ENCODE peak calls at places on chromosomes 4 and X, in eight cellular contexts. H is endodermal cell; L is body of pancreas; F is uterus; P is IMR-90; J is PC-3; Q is CD8-positive, alpha-beta T cell; M is suprapubic skin. T is an unnamed sample. For H3K4me1 and H3K9me3, the result is how much of the 10 kb centered on the place peaks cover.

GRCh38 chr4:174674305-174674840 is 152.1 kb upstream of the HPGD start:
- DNase-seq in H (no peak), L (no peak), F (no peak), P (peak), J (no peak), Q (no peak), M (no peak), T (no peak)

GRCh38 chr4:123616970-123617392 is 220.4 kb downstream of the SPRY1 start:
- DNase-seq in H (no peak), L (peak), F (peak), P (no peak), J (peak), Q (peak), M (no peak), T (peak)

GRCh38 chr4:10746371-10747143 is 62.0 kb upstream of the CLNK start:
- DNase-seq in H (no peak), L (no peak), F (no peak), P (peak), J (no peak), Q (no peak), M (no peak), T (no peak)

GRCh38 chrX:1442724-1443367 is 9.9 kb downstream of the ASMTL start:
- DNase-seq in H (peak), L (no peak), F (no peak), P (no peak), J (no peak), Q (no peak), M (peak), T (peak)

GRCh38 chrX:129782015-129782495 is 2.3 kb downstream of the SASH3 start:
- DNase-seq in H (no peak), L (no peak), F (no peak), P (no peak), J (no peak), Q (no peak), M (no peak), T (no peak)

GRCh38 chr4:85084371-85085170 is 118.1 kb upstream of the WDFY3 start:
- DNase-seq in H (no peak), L (peak), F (no peak), P (peak), J (peak), Q (no peak), M (no peak), T (no peak)

GRCh38 chr4:139367421-139368090 is 65.3 kb upstream of the NDUFC1 start:
- DNase-seq in H (no peak), L (no peak), F (no peak), P (peak), J (peak), Q (no peak), M (no peak), T (no peak)

GRCh38 chr4:8126523-8126922 is 32.1 kb downstream of the ABLIM2 start:
- DNase-seq in H (no peak), L (no peak), F (no peak), P (no peak), J (no peak), Q (no peak), M (no peak), T (no peak)

GRCh38 chrX:51456814-51457213 is 39.6 kb downstream of the NUDT11 start:
- DNase-seq in H (no peak), L (no peak), F (no peak), P (no peak), J (peak), Q (no peak), M (no peak), T (no peak)

GRCh38 chrX:48468247-48468671 is 1.8 kb downstream of the SLC38A5 start:
- DNase-seq in H (peak), L (peak), F (no peak), P (no peak), J (no peak), Q (no peak), M (no peak), T (no peak)

GRCh38 chr4:157978680-157979361 is 194.0 kb downstream of the GASK1B start:
- DNase-seq in H (peak), L (peak), F (peak), P (peak), J (peak), Q (no peak), M (peak), T (no peak)

GRCh38 chr4:108465886-108466491 is 154.4 kb upstream of the RPL34 start:
- DNase-seq in H (no peak), L (no peak), F (no peak), P (no peak), J (no peak), Q (no peak), M (no peak), T (no peak)

GRCh38 chrX:45172890-45173289 is 27.8 kb downstream of the DIPK2B start:
- DNase-seq in H (no peak), L (no peak), F (no peak), P (peak), J (peak), Q (no peak), M (no peak), T (no peak)

GRCh38 chr4:660401-660800 is 13.7 kb downstream of the ATP5ME start:
- DNase-seq in H (no peak), L (no peak), F (no peak), P (no peak), J (no peak), Q (no peak), M (no peak), T (peak)

GRCh38 chr4:630661-631060 is 5.3 kb downstream of the PDE6B start:
- DNase-seq in H (no peak), L (no peak), F (no peak), P (no peak), J (no peak), Q (no peak), M (no peak), T (no peak)

GRCh38 chr4:2977116-2978097 is 14.0 kb downstream of the GRK4 start:
- DNase-seq in H (no peak), L (no peak), F (no peak), P (peak), J (peak), Q (no peak), M (no peak), T (no peak)

GRCh38 chrX:111039606-111040005 is 56.4 kb upstream of the PAK3 start:
- DNase-seq in H (peak), L (no peak), F (no peak), P (no peak), J (peak), Q (no peak), M (no peak), T (no peak)

GRCh38 chr4:88006956-88007303 is 505 bp upstream of the PKD2 start:
- DNase-seq in H (peak), L (no peak), F (no peak), P (no peak), J (no peak), Q (no peak), M (no peak), T (no peak)

GRCh38 chr4:8260656-8261111 is 8.9 kb upstream of the HTRA3 start:
- DNase-seq in H (peak), L (no peak), F (peak), P (peak), J (peak), Q (no peak), M (no peak), T (no peak)

GRCh38 chr4:155566241-155566823 is 100.3 kb upstream of the GUCY1A1 start:
- DNase-seq in H (no peak), L (no peak), F (no peak), P (peak), J (peak), Q (no peak), M (no peak), T (no peak)

GRCh38 chr4:151340751-151341385 is 15.5 kb upstream of the SH3D19 start:
- DNase-seq in H (no peak), L (no peak), F (no peak), P (peak), J (no peak), Q (no peak), M (no peak), T (no peak)

GRCh38 chr4:8152865-8153257 is 5.8 kb downstream of the ABLIM2 start:
- DNase-seq in H (peak), L (peak), F (no peak), P (no peak), J (no peak), Q (no peak), M (no peak), T (no peak)

GRCh38 chr4:170270628-170271027 is 180.9 kb upstream of the AADAT start:
- DNase-seq in H (no peak), L (no peak), F (no peak), P (no peak), J (no peak), Q (no peak), M (no peak), T (no peak)

GRCh38 chrX:102746134-102746584 is 25.6 kb downstream of the GPRASP3 start:
- DNase-seq in H (peak), L (peak), F (peak), P (no peak), J (no peak), Q (no peak), M (peak), T (peak)

GRCh38 chr4:88697113-88697512 is 516 bp downstream of the NAP1L5 start:
- DNase-seq in H (no peak), L (no peak), F (peak), P (peak), J (no peak), Q (no peak), M (no peak), T (no peak)

GRCh38 chrX:100447563-100448397 is 37.7 kb upstream of the PCDH19 start:
- DNase-seq in H (peak), L (peak), F (peak), P (peak), J (peak), Q (peak), M (no peak), T (no peak)

GRCh38 chr4:41379230-41379629 is 122.5 kb downstream of the UCHL1 start:
- DNase-seq in H (no peak), L (no peak), F (no peak), P (no peak), J (no peak), Q (no peak), M (no peak), T (no peak)

GRCh38 chrX:78102100-78102499 is 1.9 kb upstream of the PGK1 start:
- DNase-seq in H (no peak), L (no peak), F (no peak), P (peak), J (no peak), Q (no peak), M (no peak), T (no peak)

GRCh38 chrX:16188687-16189086 is 21.4 kb downstream of the MAGEB17 start:
- DNase-seq in H (no peak), L (no peak), F (no peak), P (peak), J (peak), Q (no peak), M (no peak), T (no peak)

GRCh38 chr4:150119492-150119891 is 41.2 kb downstream of the DCLK2 start:
- DNase-seq in H (no peak), L (no peak), F (no peak), P (peak), J (peak), Q (no peak), M (no peak), T (no peak)

DNA sequence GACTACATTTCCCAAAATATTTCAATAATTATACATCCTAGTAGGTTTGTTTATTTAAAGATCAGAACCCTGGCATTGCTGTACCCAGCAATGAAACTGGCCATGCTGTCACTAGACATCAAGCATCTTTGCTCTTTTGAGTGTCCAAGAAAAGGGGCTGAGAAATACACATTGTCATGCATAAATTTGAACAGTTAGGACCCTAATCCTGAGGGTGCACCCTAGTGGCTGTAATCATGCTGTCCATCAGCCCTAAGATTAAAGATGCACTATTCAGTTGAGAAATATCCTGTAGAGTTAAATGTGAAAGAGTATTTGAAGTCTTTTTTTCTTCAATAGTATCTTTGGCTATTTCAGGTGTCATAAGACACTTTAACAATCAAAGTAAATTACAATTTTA is 108.8 kb downstream of the NFKB1 start:
- DNase-seq in H (no peak), L (no peak), F (no peak), P (peak), J (peak), Q (no peak), M (no peak), T (no peak)
- TF ChIP-seq CTCF in H (no peak), L (no peak), F (no peak), P (peak), J (peak), Q (no peak), M (no peak), T (no peak)

DNA sequence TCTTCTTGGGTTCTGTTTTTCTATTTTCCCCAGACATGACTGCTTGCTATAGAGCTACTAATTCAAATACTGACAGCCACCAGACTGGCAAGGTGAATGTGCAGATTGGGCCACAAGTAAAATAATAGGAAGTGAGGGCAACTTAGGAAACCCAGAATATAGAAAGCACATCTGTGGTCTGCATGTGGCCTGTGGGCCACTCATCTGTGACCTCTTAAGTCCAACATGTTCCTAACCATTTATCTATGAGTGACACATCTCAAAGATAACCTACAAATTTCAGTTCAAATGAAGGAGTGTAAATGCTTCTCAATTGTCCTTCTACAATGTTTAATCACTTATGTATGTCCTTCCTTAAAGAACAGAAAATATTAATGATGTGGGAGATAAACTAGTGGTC is 128.9 kb downstream of the REELD1 start:
- DNase-seq in H (no peak), L (no peak), F (no peak), P (no peak), J (no peak), Q (no peak), M (no peak), T (no peak)
- H3K4me1 ChIP-seq in H (under half), L (under half), F (under half), P (under half), J (under half), Q (under half), M (under half), T (under half)

GRCh38 chrX:153380691-153381090 is 20.5 kb downstream of the PNMA6E start:
- DNase-seq in H (no peak), L (no peak), F (no peak), P (no peak), J (no peak), Q (no peak), M (no peak), T (no peak)

GRCh38 chrX:153379971-153380581 is 21.1 kb downstream of the PNMA6E start:
- DNase-seq in H (no peak), L (no peak), F (no peak), P (no peak), J (no peak), Q (no peak), M (no peak), T (no peak)

GRCh38 chrX:153378607-153379006 is 22.5 kb downstream of the PNMA6E start:
- DNase-seq in H (no peak), L (no peak), F (no peak), P (no peak), J (no peak), Q (no peak), M (no peak), T (no peak)

GRCh38 chrX:153377727-153378126 is 23.4 kb downstream of the PNMA6E start:
- DNase-seq in H (no peak), L (no peak), F (no peak), P (no peak), J (no peak), Q (no peak), M (no peak), T (no peak)

GRCh38 chrX:153379508-153379907 is 21.6 kb downstream of the PNMA6E start:
- DNase-seq in H (no peak), L (no peak), F (no peak), P (no peak), J (no peak), Q (no peak), M (no peak), T (no peak)
- H3K9me3 ChIP-seq in H (under half), L (under half), F (under half), P (under half), J (under half), Q (under half), M (under half), T (under half)

DNA sequence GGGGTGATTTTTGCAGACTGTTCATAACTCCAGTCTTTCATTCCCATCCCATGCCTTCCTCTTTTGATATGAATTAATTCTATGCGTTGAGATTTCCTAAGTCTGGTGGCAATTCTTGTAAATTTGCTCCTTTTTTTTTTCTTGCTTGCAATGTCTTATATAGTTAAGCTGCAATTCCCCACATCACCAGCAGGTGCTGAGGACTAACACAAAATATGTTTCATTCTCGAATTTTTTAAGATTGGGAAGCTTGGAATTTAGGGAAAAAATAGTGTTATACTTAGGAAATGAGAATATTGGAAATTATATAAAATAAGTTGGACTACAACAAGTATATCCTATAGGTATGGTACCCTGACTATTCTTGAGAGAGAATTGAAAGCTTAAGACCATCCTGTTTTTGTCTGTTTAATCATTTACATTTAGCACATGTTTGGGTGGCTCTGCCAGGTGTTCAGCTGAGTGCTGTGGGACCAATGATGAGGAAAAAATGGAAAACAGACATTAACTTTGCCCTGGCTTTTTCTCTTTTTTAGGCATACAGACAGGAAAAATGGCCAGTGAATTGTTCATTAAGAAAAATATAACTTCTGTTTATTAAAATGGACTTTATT is 30.2 kb downstream of the AFF2 start:
- DNase-seq in H (no peak), L (peak), F (no peak), P (peak), J (peak), Q (no peak), M (no peak), T (no peak)
- TF ChIP-seq CTCF in H (peak), L (peak), F (no peak), P (peak), J (peak), Q (peak), M (peak), T (peak)

GRCh38 chrX:115609621-115610020 is 48.6 kb downstream of the PLS3 start:
- DNase-seq in H (no peak), L (no peak), F (no peak), P (no peak), J (no peak), Q (no peak), M (no peak), T (no peak)
- H3K4me1 ChIP-seq in H (under half), L (under half), F (under half), P (under half), J (under half), Q (under half), M (under half), T (under half)

DNA sequence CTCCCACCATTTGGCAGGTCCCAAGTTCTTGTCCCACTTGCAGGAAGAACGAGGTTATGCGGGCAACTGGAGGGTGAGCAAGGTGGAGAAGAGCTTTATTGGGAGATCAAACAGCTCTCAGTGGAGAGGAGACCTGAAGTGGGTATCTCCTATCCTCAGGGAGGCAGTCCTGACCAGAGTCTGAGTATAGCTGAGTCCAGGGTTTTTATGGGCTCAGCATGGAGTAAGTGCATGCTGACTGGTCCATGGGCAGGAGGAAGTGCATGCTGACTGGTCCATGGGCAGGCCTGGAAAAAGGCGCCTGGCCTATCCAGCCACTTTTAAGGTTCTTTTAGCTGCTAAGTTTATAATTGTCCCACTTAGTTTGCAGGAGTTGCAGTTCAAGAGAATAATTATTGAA is 7.4 kb upstream of the HNRNPD start:
- DNase-seq in H (peak), L (no peak), F (no peak), P (no peak), J (no peak), Q (no peak), M (no peak), T (no peak)
- H3K9me3 ChIP-seq in H (under half), L (under half), F (under half), P (under half), J (under half), Q (under half), M (under half), T (under half)

DNA sequence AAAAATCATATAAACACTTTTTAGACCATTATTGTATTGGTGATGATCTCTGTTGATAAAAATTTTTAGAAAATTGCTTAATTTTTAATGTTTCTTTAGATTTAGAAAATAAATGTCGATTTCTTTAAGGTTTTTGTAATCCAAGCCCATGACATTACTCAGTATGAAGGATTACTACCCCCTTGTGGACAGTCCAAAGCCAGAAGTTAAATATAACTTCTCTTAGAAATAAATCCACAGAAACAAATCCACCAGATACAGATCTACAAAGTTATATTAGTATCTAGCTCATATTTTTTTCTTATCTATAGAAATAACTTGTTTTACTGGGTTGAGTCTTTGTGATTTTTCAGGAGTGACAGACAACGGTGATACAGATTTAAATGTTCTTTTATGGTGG is 18.9 kb downstream of the TIFA start:
- DNase-seq in H (no peak), L (no peak), F (no peak), P (peak), J (peak), Q (no peak), M (no peak), T (no peak)
- TF ChIP-seq CTCF in H (peak), L (no peak), F (peak), P (peak), J (peak), Q (peak), M (peak), T (peak)

DNA sequence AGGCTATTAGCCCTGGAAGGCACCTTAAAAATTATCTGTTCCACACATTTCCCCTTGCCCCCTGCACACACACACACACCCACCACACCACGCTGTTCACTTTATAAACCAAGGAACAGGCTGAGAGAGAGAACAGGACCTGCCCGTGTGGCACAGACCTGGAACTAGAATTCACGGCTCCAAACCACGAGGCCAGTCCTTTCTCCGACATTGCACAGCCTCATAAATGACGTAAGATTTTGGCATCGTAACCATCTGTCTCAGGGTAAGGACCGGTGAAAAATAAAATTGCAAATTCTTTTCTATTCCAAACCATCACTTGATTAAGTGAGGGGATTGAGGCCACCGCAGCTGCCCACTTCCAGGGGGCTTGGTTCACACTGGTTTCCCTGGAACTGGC is 330.3 kb downstream of the BCOR start:
- DNase-seq in H (no peak), L (no peak), F (no peak), P (peak), J (no peak), Q (no peak), M (no peak), T (no peak)
- H3K4me1 ChIP-seq in H (under half), L (under half), F (under half), P (under half), J (under half), Q (under half), M (under half), T (under half)

T was measured in lower lobe of right lung.